ENCODE peak calls at places on chromosome 22, in ten cellular contexts. X, F, J, E, L, R, I, K, N and S are unnamed samples.
A peak's percentile ranks its signal among the peaks of the same experiment; 100 is the strongest.

GRCh38 chr22:32728291-32728690 is 73.2 kb upstream of the TIMP3 start:
- DNase-seq in E (no peak), K (no peak), R (no peak), X (no peak), L (no peak), J (no peak), F (no peak), N (no peak), I (no peak), S (no peak)

GRCh38 chr22:20427104-20427944 is 10.3 kb downstream of the SCARF2 start:
- DNase-seq in N (no peak), J (no peak), L (no peak), F (no peak), X (no peak), R (no peak), I (no peak), E (no peak), K (no peak), S (no peak)

GRCh38 chr22:37686002-37686982 is at the start of gene NOL12:
- DNase-seq in F (peak; percentile 71), E (peak; percentile 90), N (peak; percentile 90), J (peak; percentile 95), R (peak; percentile 92), X (peak; percentile 88), L (peak; percentile 70), K (peak; percentile 85), I (peak; percentile 87), S (peak; percentile 91)

GRCh38 chr22:47102081-47102480 is 339.6 kb downstream of the TBC1D22A start:
- DNase-seq in X (no peak), K (no peak), R (no peak), L (no peak), F (no peak), I (no peak), E (no peak), J (no peak), N (no peak), S (no peak)

GRCh38 chr22:17120281-17120680 is 879 bp downstream of the TMEM121B start:
- DNase-seq in F (no peak), E (peak; percentile 27), R (peak; percentile 31), I (peak; percentile 76), K (peak; percentile 82), X (peak; percentile 69), N (peak; percentile 57), J (no peak), L (peak; percentile 55), S (peak; percentile 70)

GRCh38 chr22:27406389-27406861 is 395.1 kb downstream of the MN1 start:
- DNase-seq in I (no peak), R (no peak), F (no peak), N (no peak), J (no peak), X (no peak), L (no peak), K (no peak), E (no peak), S (no peak)

GRCh38 chr22:29524440-29525191 is 28.9 kb downstream of the THOC5 start:
- DNase-seq in K (no peak), N (peak; percentile 63), F (no peak), X (peak; percentile 26), J (no peak), R (peak; percentile 10), I (no peak), E (peak; percentile 26), L (peak; percentile 57), S (peak; percentile 55)

GRCh38 chr22:22210375-22210774 is 34.2 kb upstream of the VPREB1 start:
- DNase-seq in L (no peak), F (no peak), J (no peak), R (peak; percentile 41), N (no peak), E (peak; percentile 19), K (no peak), X (no peak), I (no peak), S (peak; percentile 13)

GRCh38 chr22:17097062-17097461 is 12.3 kb downstream of the IL17RA start:
- DNase-seq in F (no peak), K (no peak), E (no peak), I (no peak), X (no peak), R (no peak), N (no peak), L (no peak), J (no peak), S (peak; percentile 58)

GRCh38 chr22:17964647-17965046 is 59.7 kb downstream of the MICAL3 start:
- DNase-seq in J (no peak), K (no peak), N (no peak), I (no peak), R (no peak), E (no peak), L (no peak), F (no peak), X (no peak), S (no peak)

GRCh38 chr22:19291218-19291579 is 320 bp downstream of the CLTCL1 start:
- DNase-seq in F (no peak), E (no peak), I (peak; percentile 57), R (no peak), J (peak; percentile 88), N (peak; percentile 26), L (peak; percentile 8), K (peak; percentile 88), X (no peak), S (peak; percentile 62)

GRCh38 chr22:19292262-19293230 is 1.0 kb upstream of the CLTCL1 start:
- DNase-seq in E (no peak), L (peak; percentile 17), J (peak; percentile 85), F (peak; percentile 23), R (no peak), I (peak; percentile 60), N (peak; percentile 46), K (peak; percentile 26), X (peak; percentile 29), S (peak; percentile 28)

GRCh38 chr22:19290400-19291217 is 910 bp downstream of the CLTCL1 start:
- DNase-seq in K (peak; percentile 66), R (no peak), X (peak; percentile 33), J (no peak), N (no peak), E (no peak), I (peak; percentile 55), L (no peak), F (no peak), S (peak; percentile 43)

GRCh38 chr22:19289475-19290161 is 1.9 kb downstream of the CLTCL1 start:
- DNase-seq in I (no peak), J (no peak), L (no peak), F (no peak), K (peak; percentile 47), E (no peak), N (no peak), R (no peak), X (no peak), S (peak; percentile 59)

DNA sequence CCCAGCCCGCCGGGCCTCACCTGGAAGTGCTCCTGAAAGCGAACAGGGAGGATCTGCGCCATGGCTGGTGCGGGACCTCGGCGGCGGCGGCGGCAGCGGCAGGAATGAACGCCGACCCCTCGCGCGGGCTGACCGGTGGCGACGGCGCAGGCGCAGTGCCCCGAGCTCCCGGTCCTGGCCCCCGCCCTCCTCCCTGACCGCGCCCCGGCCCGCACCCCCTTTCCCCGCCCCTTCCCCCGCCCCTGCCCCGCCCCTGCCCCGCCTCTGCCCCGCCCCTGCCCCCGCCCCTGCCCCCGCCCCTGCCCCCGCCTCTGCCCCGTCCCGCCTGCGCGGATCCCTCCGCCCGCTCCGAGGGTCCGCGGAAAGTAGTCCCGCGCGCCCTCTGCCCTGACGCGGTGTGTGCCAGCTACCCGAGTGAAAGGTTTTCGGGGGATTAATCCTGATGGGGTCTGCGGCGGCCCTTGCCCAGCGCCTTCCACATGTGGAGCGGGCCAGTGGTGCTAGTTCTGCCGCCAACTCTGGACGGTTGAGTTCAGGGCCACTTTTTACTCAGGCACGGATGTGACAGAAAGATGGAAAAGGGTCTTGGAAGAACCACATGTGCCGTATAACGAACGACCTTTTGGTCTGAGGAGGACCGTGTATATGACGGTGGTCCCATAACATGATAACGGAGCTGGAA is at the start of gene CLTCL1:
- DNase-seq in N (peak; percentile 86), L (peak; percentile 80), F (peak; percentile 41), I (peak; percentile 91), J (peak; percentile 95), E (peak; percentile 70), X (peak; percentile 87), R (peak; percentile 70), K (peak; percentile 100), S (peak; percentile 80)
- TF ChIP-seq POLR2A in N (no peak), L (peak; percentile 18), F (peak; percentile 14), I (peak; percentile 62), J (no peak), E (peak; percentile 55), X (no peak), R (peak; percentile 46), K (peak; percentile 89), S (peak; percentile 16)

GRCh38 chr22:40289991-40290459 is 56.3 kb upstream of the ADSL start:
- DNase-seq in J (no peak), N (no peak), K (no peak), L (no peak), R (no peak), F (no peak), I (no peak), E (no peak), X (no peak), S (no peak)
- TF ChIP-seq POLR2A in J (no peak), N (no peak), K (no peak), L (no peak), R (no peak), F (no peak), I (no peak), E (no peak), X (no peak), S (no peak)

DNA sequence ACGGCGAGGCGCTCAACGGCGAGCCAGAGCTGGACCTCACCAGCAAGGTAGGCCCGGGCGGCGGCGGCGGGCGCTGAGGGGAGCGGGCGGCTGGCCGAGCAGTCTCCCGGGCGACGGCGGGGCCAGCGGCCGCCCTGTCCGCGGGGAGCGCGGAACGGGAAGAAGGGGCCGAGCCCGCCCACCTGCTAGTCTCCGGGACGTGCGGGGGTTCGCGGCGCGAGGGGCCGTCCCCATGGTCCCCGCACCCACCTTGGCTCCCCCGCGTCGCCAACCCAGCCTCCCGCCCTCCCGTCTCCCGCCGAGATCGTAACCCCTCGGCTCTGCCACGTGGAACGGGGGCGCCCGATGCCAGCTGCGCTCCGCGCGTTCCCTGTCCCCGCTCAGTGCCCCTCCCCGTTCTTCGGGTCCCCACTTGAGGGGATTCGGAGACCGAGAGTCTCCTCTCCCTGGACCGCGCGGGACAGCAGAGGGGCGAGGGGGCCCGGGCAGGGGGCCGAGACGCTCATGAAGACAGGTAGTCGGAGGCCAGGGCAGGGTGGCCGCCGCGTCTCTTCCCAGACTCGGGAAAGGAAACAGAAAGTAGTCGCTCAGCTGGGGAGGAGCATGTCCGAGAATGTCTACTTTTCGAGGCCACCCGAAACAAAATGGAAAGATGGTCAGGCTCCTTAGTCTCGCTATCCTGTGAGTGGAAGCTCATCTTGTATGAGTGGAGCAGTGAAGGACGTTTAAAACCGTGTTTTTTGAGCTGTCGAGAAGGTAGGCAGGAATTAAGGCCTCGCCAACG is 549 bp downstream of the GTPBP1 start:
- DNase-seq in E (no peak), N (peak; percentile 45), X (peak; percentile 76), L (peak; percentile 21), J (peak; percentile 91), K (peak; percentile 69), R (peak; percentile 50), F (peak; percentile 51), I (peak; percentile 77), S (peak; percentile 57)
- TF ChIP-seq POLR2A in E (no peak), N (no peak), X (no peak), L (no peak), J (no peak), K (no peak), R (no peak), F (no peak), I (no peak), S (no peak)

DNA sequence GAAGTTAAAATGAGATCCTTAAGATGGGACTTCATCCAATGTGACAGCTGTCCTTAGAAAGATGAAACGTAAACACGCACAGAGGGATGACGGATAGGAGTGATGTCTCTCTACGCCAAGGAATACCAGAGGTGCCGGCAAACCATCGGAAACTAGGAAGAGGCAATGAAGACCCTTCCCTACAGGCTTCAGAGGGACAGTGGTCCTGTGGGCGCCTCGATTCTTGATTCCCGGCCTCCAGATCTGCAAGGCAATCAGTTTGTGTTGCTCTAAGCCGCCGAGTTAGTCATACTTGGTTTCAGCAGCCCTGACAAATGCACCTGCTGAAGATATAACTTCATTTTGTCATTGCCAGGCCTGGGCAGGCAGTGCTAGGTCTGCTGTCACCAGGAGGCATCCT is 1455.1 kb downstream of the TBC1D22A start:
- DNase-seq in F (no peak), R (no peak), I (no peak), E (no peak), L (no peak), N (peak; percentile 3), J (no peak), K (no peak), X (no peak), S (no peak)
- TF ChIP-seq POLR2A in F (no peak), R (no peak), I (no peak), E (no peak), L (no peak), N (no peak), J (no peak), K (no peak), X (no peak), S (no peak)